ENCODE peak calls at places on chromosomes 5 and 9, in ten cellular contexts. D, T, V, X, Z, H, P, E, N and K are unnamed samples.
A peak's percentile ranks its signal among the peaks of the same experiment; 100 is the strongest.

GRCh38 chr5:51997908-51998307 is 614.7 kb downstream of the ISL1 start:
- DNase-seq in T (no peak), V (no peak), X (no peak), D (no peak), E (no peak), Z (no peak), P (no peak), H (no peak), N (no peak), K (no peak)

GRCh38 chr9:126723807-126724172 is 81.0 kb upstream of the ZBTB43 start:
- DNase-seq in D (no peak), P (no peak), V (no peak), H (no peak), N (no peak), T (peak; percentile 29), Z (no peak), X (no peak), E (peak; percentile 22), K (no peak)

GRCh38 chr5:62771331-62771730 is 192.7 kb downstream of the LRRC70 start:
- DNase-seq in V (no peak), N (no peak), T (no peak), E (no peak), H (no peak), X (no peak), Z (no peak), P (no peak), D (no peak), K (no peak)

GRCh38 chr9:129287595-129288305 is 109.7 kb upstream of the IER5L start:
- DNase-seq in N (no peak), Z (no peak), P (no peak), E (no peak), V (no peak), H (no peak), T (no peak), D (no peak), X (no peak), K (peak; percentile 13)

GRCh38 chr9:86923061-86923460 is 24.2 kb downstream of the GAS1 start:
- DNase-seq in V (no peak), Z (no peak), P (no peak), H (no peak), T (no peak), E (no peak), D (no peak), X (no peak), N (no peak), K (no peak)

GRCh38 chr5:174745495-174745894 is 21.1 kb downstream of the MSX2 start:
- DNase-seq in Z (no peak), V (no peak), P (no peak), N (no peak), X (no peak), H (no peak), T (no peak), E (no peak), D (no peak), K (no peak)

GRCh38 chr9:684950-685340 is 156.6 kb upstream of the DMRT1 start:
- DNase-seq in N (no peak), Z (peak; percentile 96), D (no peak), V (no peak), E (peak; percentile 80), P (no peak), X (peak; percentile 63), H (no peak), T (peak; percentile 68), K (no peak)

GRCh38 chr9:110555551-110555950 is 24.0 kb downstream of the SVEP1 start:
- DNase-seq in Z (no peak), T (peak; percentile 76), H (no peak), E (no peak), V (no peak), P (no peak), X (peak; percentile 81), N (no peak), D (no peak), K (no peak)

GRCh38 chr9:74975538-74975937 is 22.8 kb upstream of the C9orf40 start:
- DNase-seq in Z (no peak), N (no peak), V (no peak), X (no peak), D (no peak), P (no peak), E (no peak), T (no peak), H (no peak), K (no peak)

GRCh38 chr5:989961-990530 is 18.6 kb upstream of the NKD2 start:
- DNase-seq in T (no peak), P (no peak), H (no peak), E (no peak), V (no peak), Z (no peak), D (no peak), N (no peak), X (peak; percentile 68), K (no peak)
- TF ChIP-seq CTCF in T (no peak), P (peak; percentile 30), H (no peak), E (no peak), V (no peak), Z (no peak), D (no peak), N (peak; percentile 21), X (peak; percentile 31), K (no peak)

DNA sequence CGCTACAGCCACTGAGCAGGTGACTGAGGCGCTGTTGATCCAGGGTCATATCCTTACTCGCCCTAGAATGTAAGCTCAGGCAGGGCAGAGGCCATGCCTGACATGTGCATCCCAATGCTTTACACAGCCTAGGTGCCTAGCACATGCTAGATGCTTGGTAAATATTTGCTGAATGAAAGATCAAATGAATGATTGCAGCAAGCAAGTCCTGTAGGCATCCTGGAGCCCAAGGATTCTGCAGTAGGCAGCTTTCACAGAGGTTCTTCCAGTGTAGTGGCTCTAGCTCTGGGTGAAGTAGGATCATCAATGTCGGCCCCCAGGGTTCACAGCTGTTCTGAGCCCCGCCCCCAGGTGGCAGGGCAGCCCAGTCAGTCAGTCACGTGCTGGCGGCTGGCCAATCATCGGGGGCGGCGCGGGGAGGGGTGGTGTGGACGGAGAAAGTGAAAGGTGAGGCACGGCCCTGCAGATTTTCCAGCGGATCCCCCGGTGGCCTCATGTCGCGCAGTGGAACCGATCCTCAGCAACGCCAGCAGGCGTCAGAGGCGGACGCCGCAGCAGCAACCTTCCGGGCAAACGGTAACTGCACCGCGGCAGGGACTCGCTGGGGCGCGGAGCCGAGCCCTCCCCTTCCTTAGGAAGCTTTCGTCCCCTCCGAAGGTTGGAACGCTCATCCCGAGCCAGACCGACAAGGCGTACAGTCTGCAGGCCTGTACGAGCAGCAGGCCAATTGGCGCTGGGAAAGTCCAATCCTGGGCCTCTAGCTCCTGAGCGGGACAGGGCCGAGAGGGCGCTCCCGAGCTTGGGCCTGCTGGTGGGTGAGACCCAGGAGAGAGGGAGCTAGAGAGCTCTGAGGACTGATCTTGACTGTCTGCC is at the start of gene GALT:
- DNase-seq in D (peak; percentile 84), V (peak; percentile 95), N (peak; percentile 67), X (peak; percentile 87), Z (peak; percentile 61), H (peak; percentile 96), T (peak; percentile 83), P (peak; percentile 65), E (peak; percentile 76), K (peak; percentile 99)
- TF ChIP-seq CTCF in D (no peak), V (peak; percentile 43), N (peak; percentile 34), X (peak; percentile 58), Z (peak; percentile 63), H (no peak), T (peak; percentile 65), P (no peak), E (peak; percentile 68), K (no peak)

GRCh38 chr5:54897001-54897400 is 88.4 kb downstream of the ESM1 start:
- DNase-seq in Z (no peak), H (no peak), E (no peak), N (no peak), X (no peak), V (no peak), P (no peak), D (no peak), T (no peak), K (no peak)

GRCh38 chr5:54900906-54901725 is 84.3 kb downstream of the ESM1 start:
- DNase-seq in E (peak; percentile 63), V (no peak), H (peak; percentile 21), N (no peak), Z (peak; percentile 90), P (no peak), D (no peak), X (peak; percentile 88), T (peak; percentile 97), K (no peak)

GRCh38 chr5:54894957-54895815 is 90.2 kb downstream of the ESM1 start:
- DNase-seq in V (no peak), X (no peak), P (no peak), H (no peak), N (no peak), T (no peak), Z (no peak), E (no peak), D (no peak), K (no peak)

DNA sequence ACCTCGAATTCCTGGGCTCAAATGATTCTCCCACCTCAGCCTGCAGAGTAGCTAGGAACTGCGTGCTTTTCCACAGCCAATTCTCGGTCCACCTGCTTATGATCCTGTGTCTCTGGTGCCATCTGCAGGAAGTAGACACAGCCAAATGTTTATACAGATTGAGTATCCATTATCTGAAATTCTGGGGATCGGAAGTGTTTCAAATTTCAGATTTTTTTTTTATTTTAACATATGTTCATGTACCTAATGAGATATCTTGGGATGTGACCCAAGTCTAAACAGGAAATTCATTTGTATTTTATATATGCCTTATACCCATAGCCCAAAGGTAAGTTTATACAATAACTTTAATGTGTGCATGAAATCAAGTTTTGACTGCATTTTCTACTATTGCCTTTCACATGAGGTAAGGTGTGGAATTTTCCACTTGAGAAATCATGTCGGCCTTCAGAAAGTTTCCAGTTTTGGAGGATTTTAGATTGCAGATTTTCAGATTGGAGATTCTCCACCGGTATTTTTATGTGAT is 89.5 kb downstream of the ESM1 start:
- DNase-seq in V (no peak), T (peak; percentile 84), N (no peak), H (peak; percentile 24), E (peak; percentile 60), P (peak; percentile 39), X (peak; percentile 73), D (no peak), Z (peak; percentile 59), K (no peak)
- TF ChIP-seq CTCF in V (peak; percentile 62), T (peak; percentile 77), N (peak; percentile 75), H (no peak), E (peak; percentile 72), P (peak; percentile 51), X (peak; percentile 60), D (no peak), Z (peak; percentile 52), K (no peak)

GRCh38 chr9:116907989-116908388 is 220.9 kb downstream of the TRIM32 start:
- DNase-seq in N (no peak), Z (no peak), H (no peak), E (no peak), X (no peak), T (no peak), V (no peak), P (no peak), D (no peak), K (no peak)

GRCh38 chr9:116905131-116905724 is 218.1 kb downstream of the TRIM32 start:
- DNase-seq in V (no peak), X (no peak), D (no peak), Z (no peak), H (no peak), E (no peak), N (no peak), T (no peak), P (no peak), K (no peak)

DNA sequence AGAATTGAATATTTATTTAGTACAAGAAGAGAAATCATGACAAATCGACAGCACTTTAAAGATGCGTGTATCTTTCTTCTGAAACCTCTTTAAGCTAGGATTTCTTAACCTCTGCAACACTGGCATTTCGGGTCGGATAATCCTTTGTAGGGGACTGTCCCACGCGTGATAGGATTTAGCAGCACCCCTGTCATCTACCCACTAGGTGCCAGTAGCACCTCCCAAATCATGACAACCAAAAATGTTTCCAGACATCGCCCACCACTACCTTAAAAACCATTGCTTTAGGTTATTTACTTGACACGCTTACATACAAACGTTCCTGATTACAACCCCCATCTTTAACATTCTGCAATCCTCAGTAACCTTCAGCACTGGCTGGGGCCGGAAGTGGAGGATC is 223.1 kb downstream of the TRIM32 start:
- DNase-seq in T (no peak), V (no peak), Z (no peak), X (no peak), D (no peak), N (no peak), H (no peak), E (no peak), P (no peak), K (no peak)
- TF ChIP-seq CTCF in T (no peak), V (no peak), Z (no peak), X (no peak), D (no peak), N (no peak), H (no peak), E (no peak), P (no peak), K (no peak)